ENCODE peak calls at places on chromosomes 1 and 21, in five cellular contexts. T, N, F, H and Q are unnamed samples.

GRCh38 chr1:75265792-75266191 is 131.6 kb downstream of the LHX8 start:
- DNase-seq in T (peak), N (peak), F (peak), H (peak), Q (peak)

GRCh38 chr1:15958788-15959187 is 17.1 kb downstream of the ZBTB17 start:
- DNase-seq in T (peak), N (no peak), F (no peak), H (no peak), Q (peak)

GRCh38 chr21:35399706-35400105 is 350.6 kb upstream of the RUNX1 start:
- DNase-seq in T (no peak), N (no peak), F (no peak), H (no peak), Q (no peak)

GRCh38 chr1:200708769-200709168 is 29.9 kb upstream of the CAMSAP2 start:
- DNase-seq in T (no peak), N (no peak), F (no peak), H (no peak), Q (peak)

GRCh38 chr21:39673736-39674135 is 61.0 kb downstream of the B3GALT5 start:
- DNase-seq in T (no peak), N (no peak), F (no peak), H (no peak), Q (no peak)

GRCh38 chr1:2451744-2452582 is 24.1 kb upstream of the PLCH2 start:
- DNase-seq in T (no peak), N (no peak), F (no peak), H (peak), Q (no peak)

GRCh38 chr1:91827094-91828006 is 58.6 kb downstream of the TGFBR3 start:
- DNase-seq in T (no peak), N (no peak), F (no peak), H (peak), Q (no peak)

GRCh38 chr1:113042336-113043143 is 30.5 kb upstream of the LRIG2 start:
- DNase-seq in T (peak), N (peak), F (peak), H (peak), Q (peak)

GRCh38 chr1:4462831-4463484 is 191.5 kb upstream of the AJAP1 start:
- DNase-seq in T (no peak), N (no peak), F (no peak), H (no peak), Q (no peak)

GRCh38 chr1:94258873-94259331 is 21.5 kb upstream of the ARHGAP29 start:
- DNase-seq in T (no peak), N (peak), F (no peak), H (peak), Q (no peak)

GRCh38 chr1:213986020-213986924 is 1.5 kb upstream of the PROX1 start:
- DNase-seq in T (peak), N (no peak), F (peak), H (no peak), Q (no peak)

GRCh38 chr1:213983589-213984386 is 4.0 kb upstream of the PROX1 start:
- DNase-seq in T (peak), N (no peak), F (peak), H (no peak), Q (no peak)

GRCh38 chr1:213986925-213987250 is 885 bp upstream of the PROX1 start:
- DNase-seq in T (no peak), N (no peak), F (no peak), H (no peak), Q (no peak)

GRCh38 chr1:213984387-213985180 is 3.2 kb upstream of the PROX1 start:
- DNase-seq in T (peak), N (no peak), F (peak), H (no peak), Q (no peak)

GRCh38 chr1:213985181-213986019 is 2.4 kb upstream of the PROX1 start:
- DNase-seq in T (peak), N (no peak), F (peak), H (peak), Q (no peak)
- TF ChIP-seq EZH2 in T (peak), N (no peak), F (peak), H (peak), Q (no peak)

DNA sequence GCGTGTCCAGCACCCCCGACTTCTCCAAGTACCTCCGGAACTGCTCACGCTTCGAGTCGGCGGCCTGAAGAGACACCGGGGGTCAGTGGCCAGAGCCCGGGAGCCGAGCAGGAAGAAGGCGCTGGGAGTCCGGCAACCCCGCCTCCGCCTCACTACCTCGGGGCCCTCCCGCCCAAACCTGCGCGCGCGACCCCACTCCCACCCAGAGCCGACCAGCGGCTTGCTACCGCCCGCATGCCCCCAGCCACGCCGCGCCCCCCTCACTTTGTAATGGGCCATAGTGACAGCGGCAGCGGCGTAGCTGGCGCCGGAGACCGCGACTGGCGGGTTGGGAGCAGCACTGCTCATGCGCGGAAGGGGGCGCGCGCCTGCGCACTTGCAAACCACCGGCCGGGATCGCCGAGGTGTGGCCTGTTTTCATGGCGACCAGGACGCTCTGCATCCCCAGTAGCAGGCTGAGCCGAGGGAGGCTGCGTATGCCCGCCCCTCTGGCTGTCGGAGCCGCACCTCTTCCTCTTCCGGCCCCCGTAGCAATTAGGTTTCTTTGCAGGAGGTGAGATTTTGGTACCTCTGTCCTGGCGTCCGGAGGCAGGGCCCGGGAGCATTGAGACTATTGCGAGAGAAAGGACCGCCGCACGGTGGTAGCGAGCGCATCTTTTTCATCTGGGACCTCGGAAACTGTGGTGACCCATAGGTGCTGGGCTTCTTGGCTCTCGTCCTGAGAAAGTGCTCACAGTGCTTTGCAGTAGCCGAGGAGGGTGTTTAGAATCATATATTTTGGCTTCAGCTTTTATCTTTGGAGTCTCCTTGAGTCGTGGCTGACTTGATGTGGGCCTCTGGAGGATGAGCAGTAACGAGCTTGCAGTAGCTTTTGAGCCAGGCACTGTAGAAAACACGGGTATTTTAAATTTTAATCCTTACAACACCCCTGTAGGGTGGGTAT is at the start of gene MYCBP:
- DNase-seq in T (peak), N (peak), F (peak), H (peak), Q (peak)
- H3K27ac ChIP-seq in T (peak), N (peak), F (no peak), H (peak), Q (peak)

GRCh38 chr1:151720974-151721787 is at the start of gene RIIAD1:
- DNase-seq in T (peak), N (no peak), F (peak), H (peak), Q (peak)

GRCh38 chr1:151718666-151719065 is 2.1 kb upstream of the CELF3 start:
- DNase-seq in T (no peak), N (no peak), F (no peak), H (no peak), Q (no peak)

GRCh38 chr1:151723726-151724370 is 2.5 kb downstream of the RIIAD1 start:
- DNase-seq in T (peak), N (no peak), F (no peak), H (no peak), Q (no peak)

GRCh38 chr1:151720190-151720953 is 950 bp upstream of the RIIAD1 start:
- DNase-seq in T (no peak), N (no peak), F (no peak), H (no peak), Q (no peak)

DNA sequence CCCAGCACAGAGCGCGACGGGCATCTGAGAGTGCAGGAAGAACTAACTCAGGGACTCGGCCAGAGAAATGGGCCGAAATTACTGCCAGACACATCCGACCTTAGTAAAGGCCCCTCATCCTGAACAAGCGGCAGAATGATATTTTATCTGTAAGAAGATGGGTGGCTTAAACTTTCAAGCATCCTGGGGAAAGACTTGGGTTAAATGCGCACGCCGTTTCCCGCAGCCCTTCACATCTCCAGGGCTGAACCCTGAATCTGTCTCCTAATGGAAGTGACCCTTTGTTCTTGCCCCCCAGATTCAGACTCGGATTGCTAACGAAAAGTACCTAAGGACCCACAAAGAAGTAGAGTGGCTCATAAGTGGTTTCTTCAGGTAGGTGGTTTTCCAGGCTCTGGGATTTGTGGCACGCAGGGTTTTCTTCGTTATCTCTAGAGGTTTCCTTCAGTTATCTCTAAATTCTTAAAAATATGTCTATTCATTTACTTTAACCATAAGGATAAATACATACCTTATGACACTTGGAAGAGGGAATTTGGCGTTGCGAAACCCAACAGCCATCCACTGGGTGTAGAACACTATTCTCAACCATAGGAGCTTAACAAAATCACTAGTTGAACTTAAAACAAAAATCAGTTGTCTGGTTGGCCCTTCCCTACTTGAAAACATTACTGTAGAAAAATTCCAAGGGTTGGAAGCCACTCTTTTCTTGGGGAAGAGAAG is 627 bp downstream of the RIIAD1 start:
- DNase-seq in T (peak), N (no peak), F (no peak), H (no peak), Q (no peak)
- TF ChIP-seq EZH2 in T (peak), N (no peak), F (peak), H (peak), Q (no peak)

DNA sequence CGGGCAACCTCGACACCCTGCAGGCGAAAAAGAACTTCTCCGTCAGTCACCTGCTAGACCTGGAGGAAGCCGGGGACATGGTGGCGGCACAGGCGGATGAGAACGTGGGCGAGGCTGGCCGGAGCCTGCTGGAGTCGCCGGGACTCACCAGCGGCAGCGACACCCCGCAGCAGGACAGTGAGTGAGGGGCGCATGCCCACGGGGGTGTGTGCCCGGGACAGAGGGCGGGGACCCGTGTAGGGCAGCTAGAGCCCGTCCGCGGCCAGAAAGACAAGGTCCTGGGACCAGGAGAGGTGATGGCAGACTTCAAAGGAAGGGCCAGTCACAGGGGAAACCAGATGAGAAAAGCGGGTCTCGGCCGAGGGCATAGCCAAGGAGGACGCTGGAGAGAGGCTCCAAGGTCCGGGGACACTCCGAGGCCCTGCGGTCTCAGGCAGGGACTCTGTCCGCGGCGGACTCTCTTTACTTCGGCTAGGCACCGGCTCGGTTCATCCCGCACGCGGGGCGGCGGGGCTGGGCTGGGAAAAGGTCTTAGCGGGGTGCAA is 424 bp downstream of the PRRX1 start:
- DNase-seq in T (peak), N (no peak), F (peak), H (no peak), Q (no peak)
- H3K27ac ChIP-seq in T (no peak), N (no peak), F (no peak), H (peak), Q (no peak)

DNA sequence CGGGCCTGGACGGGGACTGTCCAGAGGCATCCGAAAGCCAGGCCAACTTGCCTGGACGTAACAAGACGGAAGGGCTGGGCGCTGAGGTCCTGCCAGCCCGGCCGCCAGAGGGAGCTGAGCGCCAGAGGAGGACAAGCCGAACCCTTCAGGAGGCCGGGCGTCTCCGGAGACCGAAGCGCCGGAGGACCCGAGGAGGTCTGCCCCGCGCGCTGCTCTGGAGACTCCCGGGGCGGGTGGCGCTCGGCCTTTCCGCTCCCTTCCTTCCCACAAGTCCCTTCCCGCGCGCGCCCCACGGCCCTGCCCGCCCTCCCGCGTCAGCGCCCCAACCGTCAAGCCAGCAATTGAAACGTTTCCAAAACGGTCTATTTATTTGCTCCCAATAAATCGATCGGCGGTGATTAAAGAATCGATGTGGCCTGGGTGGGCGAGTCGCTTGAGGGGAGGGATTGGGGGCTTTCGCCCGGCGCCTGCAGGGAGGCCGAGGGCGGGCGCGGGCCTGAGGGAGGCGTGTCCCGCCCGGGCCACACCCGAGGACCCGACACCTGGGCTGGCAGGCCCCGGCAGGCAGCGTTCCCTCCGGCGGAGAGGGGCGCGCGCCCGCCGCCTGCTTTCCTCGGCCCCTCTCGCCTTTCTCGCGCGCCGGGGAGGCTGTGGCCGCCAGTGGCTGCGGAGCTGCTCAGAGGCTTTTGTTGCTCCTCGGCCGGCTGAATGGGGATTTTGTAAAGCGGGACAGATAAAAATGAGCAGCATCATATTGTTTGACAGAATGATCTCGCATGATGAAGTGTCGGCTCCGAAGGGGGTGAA is 5.2 kb upstream of the FOXD3 start:
- DNase-seq in T (peak), N (peak), F (peak), H (peak), Q (peak)
- TF ChIP-seq EZH2 in T (no peak), N (no peak), F (peak), H (no peak), Q (no peak)

GRCh38 chr1:35046730-35047129 is 15.0 kb upstream of the ZMYM6 start:
- DNase-seq in T (no peak), N (no peak), F (no peak), H (no peak), Q (no peak)

GRCh38 chr1:35044406-35044805 is 12.7 kb upstream of the ZMYM6 start:
- DNase-seq in T (no peak), N (no peak), F (no peak), H (no peak), Q (no peak)

GRCh38 chr1:35043498-35043897 is 11.8 kb upstream of the ZMYM6 start:
- DNase-seq in T (no peak), N (no peak), F (no peak), H (no peak), Q (no peak)

GRCh38 chr1:35049116-35049515 is 17.4 kb upstream of the ZMYM6 start:
- DNase-seq in T (peak), N (no peak), F (no peak), H (no peak), Q (no peak)

DNA sequence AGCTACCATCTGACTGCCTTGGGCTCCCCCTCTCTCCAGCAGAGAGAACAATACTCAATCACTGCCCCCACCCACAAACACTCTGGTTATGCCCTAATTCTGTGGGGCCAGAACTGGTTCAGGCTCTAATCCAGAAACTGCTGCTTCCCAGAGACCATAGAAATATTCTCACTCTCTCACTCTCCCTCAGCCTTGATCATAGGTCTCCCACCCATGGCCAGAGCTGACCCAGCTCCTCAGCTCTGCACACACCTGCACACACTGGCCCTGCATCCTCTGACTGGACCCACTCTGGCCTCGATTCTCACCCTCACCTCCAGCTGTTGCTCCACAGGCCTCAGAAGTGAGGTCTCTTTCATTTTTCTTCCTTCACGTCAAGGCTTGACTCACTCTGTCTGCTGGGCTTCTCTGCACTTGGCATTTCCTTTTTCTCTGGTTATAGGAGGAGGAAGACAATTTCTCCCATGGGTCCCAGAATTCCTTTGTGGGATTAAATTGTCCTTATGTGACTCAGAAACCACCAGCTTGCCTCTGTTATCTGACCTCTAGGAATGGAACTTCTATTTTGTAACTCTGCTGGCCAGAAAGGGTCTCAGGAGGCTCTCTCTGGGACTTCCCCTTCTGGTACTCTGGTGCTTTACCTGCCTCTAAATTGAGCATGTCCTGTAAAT is 15.6 kb upstream of the ZMYM6 start:
- DNase-seq in T (no peak), N (no peak), F (no peak), H (no peak), Q (no peak)
- H3K27ac ChIP-seq in T (no peak), N (no peak), F (no peak), H (no peak), Q (no peak)

GRCh38 chr1:7678491-7679158 is 92.5 kb upstream of the VAMP3 start:
- DNase-seq in T (no peak), N (no peak), F (no peak), H (peak), Q (no peak)

GRCh38 chr1:7681401-7681800 is 89.7 kb upstream of the VAMP3 start:
- DNase-seq in T (no peak), N (no peak), F (no peak), H (no peak), Q (no peak)

GRCh38 chr1:7680791-7681165 is 90.3 kb upstream of the VAMP3 start:
- DNase-seq in T (peak), N (no peak), F (peak), H (peak), Q (no peak)

GRCh38 chr1:7679159-7679872 is 91.8 kb upstream of the VAMP3 start:
- DNase-seq in T (no peak), N (no peak), F (no peak), H (no peak), Q (no peak)

DNA sequence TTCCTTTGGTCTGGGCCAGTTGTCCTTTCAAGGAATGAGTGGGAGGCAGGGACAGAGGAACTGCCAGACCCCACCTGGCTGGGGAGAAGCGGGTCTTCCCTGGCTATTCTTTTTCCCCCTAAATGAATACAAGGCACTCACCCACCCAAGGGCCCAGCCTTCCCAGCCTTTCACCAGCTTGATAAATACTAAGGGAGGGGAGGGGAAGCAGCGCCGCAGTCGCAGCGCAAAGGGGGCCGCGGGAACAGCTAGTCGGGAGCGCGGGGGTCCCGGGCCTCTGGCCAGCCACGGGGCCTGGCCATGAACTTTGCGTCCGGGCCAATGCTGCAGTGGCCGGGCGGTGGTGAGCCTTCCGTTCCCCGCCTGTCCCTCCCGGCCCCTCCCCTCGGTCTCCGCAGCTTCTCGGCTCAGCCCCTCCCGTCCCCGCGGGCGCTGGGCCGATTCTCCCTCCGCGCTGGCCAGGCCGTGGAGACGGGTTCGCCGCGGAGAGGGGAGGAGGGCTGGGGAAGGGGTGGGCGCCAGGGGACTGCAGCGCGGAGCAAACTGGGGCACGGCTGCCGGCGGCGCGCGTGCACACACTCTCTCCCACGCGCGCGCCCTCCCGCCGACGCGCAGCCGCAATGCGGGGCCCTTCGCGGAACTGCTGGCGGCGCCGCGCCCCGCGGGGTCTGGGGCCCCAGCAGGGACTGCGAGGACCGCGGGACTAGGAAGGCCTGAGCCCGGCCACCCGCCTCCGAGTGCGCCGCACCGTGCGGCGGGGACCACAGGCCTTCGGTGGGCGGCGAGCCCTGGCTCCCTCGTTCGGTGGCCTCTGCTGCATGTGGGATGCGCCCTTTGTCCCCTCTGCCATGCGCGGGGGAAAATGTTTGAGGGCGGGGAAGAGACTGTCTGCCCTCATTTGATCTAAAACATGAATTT is 91.0 kb upstream of the VAMP3 start:
- DNase-seq in T (peak), N (no peak), F (peak), H (peak), Q (peak)
- TF ChIP-seq EZH2 in T (peak), N (no peak), F (no peak), H (no peak), Q (no peak)